ENCODE peak calls at places on chromosome 1, in six cellular contexts. I, E, B, F, C and L are unnamed samples.

GRCh38 chr1:109425391-109425790 is 857 bp downstream of the PSMA5 start:
- DNase-seq in I (peak), E (no peak), B (no peak), F (no peak), C (no peak), L (no peak)

GRCh38 chr1:232519186-232519585 is 110.7 kb downstream of the SIPA1L2 start:
- DNase-seq in I (no peak), E (no peak), B (no peak), F (peak), C (no peak), L (no peak)

GRCh38 chr1:248755505-248755904 is at the start of gene LYPD8:
- DNase-seq in I (no peak), E (no peak), B (peak), F (no peak), C (peak), L (no peak)

GRCh38 chr1:62180649-62181048 is 14.0 kb upstream of the L1TD1 start:
- DNase-seq in I (no peak), E (no peak), B (peak), F (no peak), C (peak), L (peak)

GRCh38 chr1:154405762-154406571 is 824 bp downstream of the IL6R start:
- DNase-seq in I (peak), E (peak), B (peak), F (peak), C (peak), L (no peak)

GRCh38 chr1:89525169-89525855 is 683 bp downstream of the LRRC8B start:
- DNase-seq in I (peak), E (no peak), B (peak), F (peak), C (no peak), L (peak)

GRCh38 chr1:226603030-226603960 is 54.7 kb downstream of the STUM start:
- DNase-seq in I (peak), E (peak), B (peak), F (peak), C (peak), L (no peak)

GRCh38 chr1:209150114-209150513 is 433.4 kb upstream of the CAMK1G start:
- DNase-seq in I (peak), E (no peak), B (no peak), F (no peak), C (no peak), L (no peak)